ENCODE peak calls at places on chromosomes 12 and 14, in seven cellular contexts. G is neuronal stem cell, D is H1, B is H9, Z is IMR-90, P is mesendoderm, E is trophoblast cell. M is an unnamed sample.
A peak's percentile ranks its signal among the peaks of the same experiment; 100 is the strongest.

GRCh38 chr14:36438883-36439282 is 81.1 kb downstream of the NKX2-1 start:
- DNase-seq in E (no peak), G (no peak), D (no peak), B (no peak), Z (no peak), P (no peak), M (no peak)

GRCh38 chr12:107326237-107326636 is 232.9 kb upstream of the CRY1 start:
- DNase-seq in B (no peak), G (no peak), P (peak; percentile 42), D (no peak), Z (no peak), E (no peak), M (no peak)

GRCh38 chr14:77478029-77478428 is 20.1 kb downstream of the AHSA1 start:
- DNase-seq in D (no peak), P (no peak), E (no peak), G (no peak), Z (no peak), B (no peak), M (no peak)

GRCh38 chr12:63921157-63921556 is 76.7 kb downstream of the SRGAP1 start:
- DNase-seq in E (no peak), G (no peak), B (no peak), D (no peak), Z (no peak), P (no peak), M (no peak)

GRCh38 chr12:28909291-28909690 is 239.8 kb upstream of the FAR2 start:
- DNase-seq in B (no peak), G (no peak), D (no peak), P (no peak), E (no peak), Z (peak; percentile 80), M (no peak)

GRCh38 chr14:74988131-74988530 is 14.6 kb upstream of the EIF2B2 start:
- DNase-seq in Z (peak; percentile 75), G (no peak), B (no peak), E (peak; percentile 56), D (no peak), P (peak; percentile 71), M (peak; percentile 22)

GRCh38 chr14:51394804-51395203 is 154.8 kb downstream of the TMX1 start:
- DNase-seq in P (peak; percentile 29), Z (no peak), G (no peak), E (no peak), D (no peak), B (no peak), M (no peak)

GRCh38 chr14:94382099-94382498 is 6.3 kb downstream of the SERPINA1 start:
- DNase-seq in E (no peak), G (no peak), Z (no peak), D (no peak), B (no peak), P (no peak), M (no peak)

GRCh38 chr12:67474934-67475620 is 173.5 kb upstream of the DYRK2 start:
- DNase-seq in G (no peak), Z (no peak), E (no peak), P (no peak), B (no peak), D (no peak), M (no peak)

GRCh38 chr12:6820171-6820570 is 1.4 kb upstream of the GPR162 start:
- DNase-seq in E (no peak), G (no peak), P (no peak), Z (no peak), D (no peak), B (no peak), M (no peak)

GRCh38 chr12:5013206-5013830 is 30.4 kb upstream of the KCNA5 start:
- DNase-seq in Z (no peak), B (no peak), E (no peak), D (no peak), G (no peak), P (no peak), M (no peak)

GRCh38 chr12:54588110-54588831 is at the start of gene PPP1R1A:
- DNase-seq in G (peak; percentile 31), B (peak; percentile 71), E (no peak), P (peak; percentile 26), Z (no peak), D (peak; percentile 73), M (no peak)

GRCh38 chr12:29427964-29428363 is 47.0 kb upstream of the ERGIC2 start:
- DNase-seq in E (no peak), P (peak; percentile 31), B (no peak), D (no peak), Z (no peak), G (no peak), M (peak; percentile 11)

GRCh38 chr14:65472189-65472588 is 59.7 kb downstream of the FUT8 start:
- DNase-seq in D (no peak), Z (no peak), B (peak; percentile 38), P (peak; percentile 59), G (no peak), E (no peak), M (no peak)

GRCh38 chr14:36976571-36977023 is 195.8 kb downstream of the SLC25A21 start:
- DNase-seq in D (no peak), G (no peak), Z (peak; percentile 37), E (no peak), P (peak; percentile 71), B (no peak), M (peak; percentile 14)

GRCh38 chr12:62660763-62661162 is 194.1 kb downstream of the MON2 start:
- DNase-seq in D (no peak), E (no peak), Z (peak; percentile 70), G (no peak), P (no peak), B (no peak), M (no peak)

GRCh38 chr12:69332815-69333358 is 15.3 kb upstream of the LYZ start:
- DNase-seq in G (no peak), P (no peak), B (no peak), Z (no peak), D (no peak), E (no peak), M (no peak)

GRCh38 chr12:92696240-92696639 is 6.5 kb upstream of the PLEKHG7 start:
- DNase-seq in Z (peak; percentile 52), G (no peak), E (no peak), P (no peak), B (no peak), D (no peak), M (peak; percentile 54)

GRCh38 chr12:94263011-94263786 is 114.8 kb downstream of the PLXNC1 start:
- DNase-seq in D (no peak), G (no peak), B (no peak), E (no peak), P (no peak), Z (no peak), M (no peak)

GRCh38 chr12:122062832-122063690 is 15.5 kb upstream of the MLXIP start:
- DNase-seq in B (peak; percentile 77), D (no peak), E (peak; percentile 76), Z (peak; percentile 66), P (peak; percentile 95), G (no peak), M (peak; percentile 90)

GRCh38 chr12:116697305-116698130 is 40.4 kb downstream of the SPRING1 start:
- DNase-seq in E (no peak), B (peak; percentile 82), Z (no peak), P (peak; percentile 90), G (no peak), D (no peak), M (no peak)

GRCh38 chr14:68794130-68794855 is 1.4 kb upstream of the ZFP36L1 start:
- DNase-seq in E (peak; percentile 88), G (no peak), P (peak; percentile 89), Z (peak; percentile 95), B (no peak), D (peak; percentile 55), M (peak; percentile 99)

DNA sequence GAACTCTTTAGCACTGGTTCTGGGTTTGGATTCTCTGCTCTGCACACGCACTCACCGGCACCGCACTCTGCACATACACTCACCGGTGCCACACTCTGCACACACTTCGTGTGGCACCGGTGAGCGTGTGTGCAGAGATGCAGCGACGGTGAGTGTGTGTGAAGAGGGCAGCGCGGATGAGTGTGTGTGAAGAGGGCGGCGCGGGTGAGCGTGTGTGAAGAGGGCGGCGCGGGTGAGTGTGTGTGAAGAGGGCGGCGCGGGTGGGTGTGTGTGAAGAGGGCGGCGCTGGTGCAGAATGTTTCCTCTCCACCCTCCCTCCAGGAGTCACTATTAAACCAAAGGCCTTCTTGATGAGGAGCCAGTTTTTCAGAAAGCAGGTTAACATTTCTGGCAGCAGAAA is 49.2 kb upstream of the MMP17 start:
- DNase-seq in B (no peak), P (no peak), D (no peak), G (no peak), E (no peak), Z (no peak), M (no peak)
- H4K8ac ChIP-seq in B (no peak overlapping the region), P (no peak overlapping the region), D (no peak overlapping the region), G (peak overlapping the region; percentile 9), E (no peak overlapping the region), Z (no peak overlapping the region), M (no peak overlapping the region)

DNA sequence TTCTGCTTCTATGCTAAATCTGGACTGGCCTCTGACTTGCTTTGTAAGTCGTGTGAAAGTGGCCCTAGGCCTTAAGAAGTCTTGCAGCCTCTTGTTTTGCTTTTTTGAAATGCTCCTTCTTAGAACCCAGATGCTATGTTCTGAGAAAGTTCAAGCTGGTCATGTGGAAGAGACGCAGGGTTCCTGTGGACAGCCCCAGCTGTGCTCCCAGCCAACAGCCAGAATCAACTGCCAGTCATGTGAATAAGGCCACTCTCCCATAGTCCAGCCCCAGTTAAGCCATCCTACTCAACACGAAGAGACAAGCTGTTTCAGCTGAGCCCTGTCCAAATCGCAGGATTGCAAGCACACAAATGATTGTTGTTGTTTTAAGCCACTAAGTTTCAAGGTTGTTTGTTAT is 37.3 kb upstream of the TBPL2 start:
- DNase-seq in G (no peak), D (no peak), P (no peak), Z (no peak), B (no peak), E (no peak), M (no peak)
- H3K4ac ChIP-seq in G (no peak overlapping the region), D (no peak overlapping the region), P (no peak overlapping the region), Z (no peak overlapping the region), B (no peak overlapping the region), E (no peak overlapping the region), M (no peak overlapping the region)

DNA sequence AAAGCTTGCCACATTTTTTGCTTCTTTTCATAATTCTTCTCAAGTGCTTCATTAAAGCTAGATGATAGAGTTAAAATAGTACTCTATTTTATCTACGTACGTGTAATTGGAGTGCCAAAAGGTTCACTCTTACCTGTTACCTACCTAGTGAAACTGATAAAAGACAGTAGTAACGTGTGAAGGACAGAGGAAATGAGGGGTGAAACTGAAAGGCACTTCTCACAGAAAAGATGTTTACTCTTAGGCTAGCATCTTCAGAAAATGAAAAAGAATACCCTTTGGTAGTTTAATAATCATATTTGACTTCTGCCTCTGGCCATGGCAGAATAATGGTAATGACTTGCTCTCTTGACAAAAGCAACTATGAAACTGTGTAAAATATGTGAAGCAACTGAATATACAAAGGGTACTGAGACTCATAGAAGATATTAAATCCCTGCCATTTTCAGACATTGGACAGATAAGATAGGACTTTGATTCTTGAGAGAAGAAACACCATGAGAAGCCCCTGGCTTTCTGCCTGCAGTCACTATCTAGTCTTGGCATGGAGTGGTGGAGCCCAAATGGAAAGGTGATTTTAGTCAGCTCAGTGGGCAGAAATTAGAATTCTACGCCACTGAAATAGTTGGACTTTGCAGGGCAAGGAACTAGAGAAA is 6.3 kb upstream of the EVL start:
- DNase-seq in Z (no peak), D (no peak), E (no peak), G (no peak), P (no peak), B (no peak), M (no peak)
- H3K4me1 ChIP-seq in Z (peaks cover 2% of the 10 kb centered on the region), D (no peaks in the 10 kb centered on the region), E (peaks cover 6% of the 10 kb centered on the region), G (no peaks in the 10 kb centered on the region), P (no peaks in the 10 kb centered on the region), B (no peaks in the 10 kb centered on the region), M (no peaks in the 10 kb centered on the region)

DNA sequence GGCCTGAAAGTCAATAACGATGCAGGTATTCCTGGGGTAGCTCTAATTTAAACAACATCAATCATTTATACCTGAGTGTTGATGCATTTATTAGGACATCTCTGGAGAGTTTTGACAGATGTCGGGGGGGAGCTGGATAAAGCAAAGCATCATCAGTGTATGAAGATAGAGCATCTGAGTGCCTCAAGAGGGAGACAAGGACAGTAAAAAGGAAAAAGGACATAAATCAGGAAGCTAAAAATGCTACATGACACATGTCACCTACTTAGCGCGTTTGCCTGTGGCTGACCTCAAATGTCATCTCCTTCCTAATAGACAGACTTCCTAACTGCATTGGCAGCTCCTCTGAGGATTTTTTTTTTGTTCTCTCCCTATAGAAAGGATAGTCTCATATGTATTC is 259.5 kb upstream of the PKP2 start:
- DNase-seq in P (no peak), G (no peak), E (no peak), Z (no peak), D (no peak), B (no peak), M (no peak)
- H4K8ac ChIP-seq in P (no peak overlapping the region), G (no peak overlapping the region), E (no peak overlapping the region), Z (no peak overlapping the region), D (no peak overlapping the region), B (no peak overlapping the region), M (no peak overlapping the region)

M was measured in mesenchymal stem cell.